ENCODE peak calls at places on chromosomes 12 and 14, in eight cellular contexts. C is heart left ventricle; Q is colonic mucosa; S is CD8-positive, alpha-beta memory T cell; G is right lobe of liver; U is adipocyte; P is neuronal stem cell; D is tibial artery. W is an unnamed sample.

GRCh38 chr14:86838363-86838762 is 1154.6 kb downstream of the GALC start:
- DNase-seq in Q (no peak), C (no peak), D (no peak), G (no peak), P (no peak), U (no peak), S (no peak), W (no peak)

GRCh38 chr12:56317675-56318074 is 1.9 kb upstream of the CNPY2 start:
- DNase-seq in S (no peak), C (no peak), G (no peak), Q (no peak), P (no peak), D (no peak), U (no peak), W (no peak)

GRCh38 chr14:55448146-55448614 is 7.8 kb upstream of the TBPL2 start:
- DNase-seq in Q (peak; percentile 51), G (no peak), P (no peak), C (no peak), S (no peak), D (no peak), U (peak; percentile 72), W (no peak)

GRCh38 chr14:23438130-23438893 is 2.9 kb upstream of the MYH7 start:
- DNase-seq in G (no peak), U (no peak), P (peak; percentile 48), D (no peak), Q (no peak), S (no peak), C (peak; percentile 82), W (no peak)

GRCh38 chr12:52524898-52525591 is 4.9 kb upstream of the KRT5 start:
- DNase-seq in P (no peak), C (no peak), Q (no peak), S (no peak), D (no peak), U (no peak), G (no peak), W (no peak)

GRCh38 chr14:67436006-67436866 is 24.3 kb upstream of the PLEK2 start:
- DNase-seq in Q (no peak), C (no peak), P (no peak), S (no peak), G (no peak), U (no peak), D (no peak), W (no peak)

GRCh38 chr14:73311710-73312035 is 74.4 kb downstream of the PAPLN start:
- DNase-seq in C (no peak), P (no peak), Q (no peak), S (no peak), D (no peak), U (no peak), G (no peak), W (no peak)

GRCh38 chr14:94880140-94880539 is 110.2 kb upstream of the GSC start:
- DNase-seq in S (no peak), Q (no peak), D (no peak), P (no peak), G (peak; percentile 5), C (no peak), U (no peak), W (no peak)

GRCh38 chr12:57211791-57212700 is 4.5 kb upstream of the NXPH4 start:
- DNase-seq in P (no peak), C (no peak), D (no peak), G (no peak), U (no peak), S (no peak), Q (no peak), W (no peak)

GRCh38 chr14:93010118-93010475 is 87.1 kb downstream of the CHGA start:
- DNase-seq in P (no peak), Q (no peak), D (no peak), G (no peak), S (no peak), C (no peak), U (no peak), W (no peak)

GRCh38 chr12:94488449-94488848 is 28.8 kb upstream of the CEP83 start:
- DNase-seq in Q (no peak), C (no peak), D (no peak), P (no peak), S (no peak), G (no peak), U (peak; percentile 1), W (no peak)

GRCh38 chr12:31973818-31974217 is 14.6 kb downstream of the RESF1 start:
- DNase-seq in P (no peak), U (no peak), G (no peak), S (no peak), C (no peak), Q (no peak), D (no peak), W (no peak)

GRCh38 chr12:109147954-109148353 is 31.6 kb downstream of the ACACB start:
- DNase-seq in P (no peak), Q (peak; percentile 50), G (no peak), S (no peak), D (peak; percentile 77), C (no peak), U (peak; percentile 92), W (no peak)

GRCh38 chr12:105485926-105486325 is 155.4 kb downstream of the C12orf75 start:
- DNase-seq in P (no peak), S (no peak), Q (no peak), D (no peak), C (no peak), U (no peak), G (no peak), W (no peak)

GRCh38 chr12:96774501-96775256 is 132.4 kb upstream of the NEDD1 start:
- DNase-seq in U (peak; percentile 36), Q (no peak), S (no peak), G (no peak), D (no peak), C (no peak), P (no peak), W (no peak)

GRCh38 chr12:64714551-64714968 is 44.6 kb downstream of the GNS start:
- DNase-seq in D (no peak), S (no peak), Q (no peak), C (no peak), U (no peak), G (no peak), P (no peak), W (no peak)

GRCh38 chr12:119673634-119674033 is 5.7 kb downstream of the PRKAB1 start:
- DNase-seq in Q (peak; percentile 53), D (no peak), U (no peak), S (no peak), C (peak; percentile 50), G (no peak), P (no peak), W (no peak)

GRCh38 chr12:2739832-2740641 is 54.7 kb upstream of the FKBP4 start:
- DNase-seq in C (no peak), D (no peak), U (peak; percentile 69), P (peak; percentile 20), G (no peak), Q (peak; percentile 32), S (no peak), W (no peak)

GRCh38 chr12:103800252-103800771 is 40.7 kb downstream of the NT5DC3 start:
- DNase-seq in C (peak; percentile 34), U (no peak), P (no peak), Q (peak; percentile 60), D (peak; percentile 73), G (peak; percentile 61), S (no peak), W (peak; percentile 48)

DNA sequence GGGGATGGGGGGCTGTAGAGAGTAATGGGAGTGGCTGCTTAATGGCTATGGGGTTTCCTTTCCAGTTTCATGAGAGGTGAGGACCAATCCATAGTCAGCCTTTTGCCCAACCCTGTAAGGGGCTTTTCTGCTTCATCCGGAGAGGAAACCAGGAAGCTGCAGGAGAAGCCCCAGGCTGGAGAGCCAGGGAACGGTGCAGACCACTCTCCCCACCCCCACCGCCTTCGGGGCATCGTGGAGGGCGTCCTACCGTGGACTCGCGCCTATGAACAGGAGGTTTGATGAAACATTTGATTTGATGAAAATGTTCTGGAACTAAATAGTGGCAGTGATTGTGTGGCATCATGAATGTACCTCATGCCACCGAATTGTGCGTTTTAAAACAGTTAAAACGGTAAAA is 204.3 kb upstream of the DIO3 start:
- DNase-seq in D (no peak), P (no peak), Q (no peak), C (no peak), G (no peak), U (no peak), S (no peak), W (no peak)
- H3K4me3 ChIP-seq in D (no peak overlapping the region), P (no peak overlapping the region), Q (no peak overlapping the region), C (no peak overlapping the region), G (no peak overlapping the region), U (no peak overlapping the region), S (no peak overlapping the region), W (no peak overlapping the region)

DNA sequence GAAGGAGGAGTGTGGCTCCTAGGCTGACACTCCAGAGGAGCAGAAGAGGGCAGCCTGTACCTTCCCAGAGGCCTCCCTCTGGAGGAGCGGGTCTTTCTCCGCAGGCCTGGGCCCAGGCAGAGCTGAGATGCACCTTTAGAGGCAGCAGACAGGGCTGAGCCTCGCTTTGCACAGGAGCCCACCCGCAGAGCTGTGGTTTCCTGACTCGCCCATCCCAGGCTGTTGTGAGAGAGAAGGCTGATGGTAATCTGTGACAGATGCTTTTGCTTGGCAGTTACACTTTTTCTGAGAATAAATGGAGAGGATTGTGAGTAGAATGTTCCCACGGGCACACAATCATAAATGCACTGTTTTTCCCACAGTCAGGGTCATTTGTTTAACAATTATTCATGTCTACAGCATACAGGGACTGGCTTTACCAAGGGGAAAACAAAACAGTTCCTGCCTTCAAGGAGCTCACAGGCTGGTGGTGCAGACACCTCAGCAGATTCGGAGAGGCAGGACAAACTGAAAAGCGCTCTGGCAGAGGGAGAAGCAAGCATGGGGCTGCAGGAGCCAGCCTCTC is 13.9 kb downstream of the EVL start:
- DNase-seq in S (peak; percentile 92), P (no peak), Q (peak; percentile 34), G (no peak), U (peak; percentile 52), C (no peak), D (no peak), W (no peak)
- H3K4me1 ChIP-seq in S (peaks cover 96% of the 10 kb centered on the region), P (peaks cover 2% of the 10 kb centered on the region), Q (no peaks in the 10 kb centered on the region), G (no peaks in the 10 kb centered on the region), U (peaks cover 27% of the 10 kb centered on the region), C (peaks cover 4% of the 10 kb centered on the region), D (peaks cover 24% of the 10 kb centered on the region), W (peaks cover 59% of the 10 kb centered on the region)

DNA sequence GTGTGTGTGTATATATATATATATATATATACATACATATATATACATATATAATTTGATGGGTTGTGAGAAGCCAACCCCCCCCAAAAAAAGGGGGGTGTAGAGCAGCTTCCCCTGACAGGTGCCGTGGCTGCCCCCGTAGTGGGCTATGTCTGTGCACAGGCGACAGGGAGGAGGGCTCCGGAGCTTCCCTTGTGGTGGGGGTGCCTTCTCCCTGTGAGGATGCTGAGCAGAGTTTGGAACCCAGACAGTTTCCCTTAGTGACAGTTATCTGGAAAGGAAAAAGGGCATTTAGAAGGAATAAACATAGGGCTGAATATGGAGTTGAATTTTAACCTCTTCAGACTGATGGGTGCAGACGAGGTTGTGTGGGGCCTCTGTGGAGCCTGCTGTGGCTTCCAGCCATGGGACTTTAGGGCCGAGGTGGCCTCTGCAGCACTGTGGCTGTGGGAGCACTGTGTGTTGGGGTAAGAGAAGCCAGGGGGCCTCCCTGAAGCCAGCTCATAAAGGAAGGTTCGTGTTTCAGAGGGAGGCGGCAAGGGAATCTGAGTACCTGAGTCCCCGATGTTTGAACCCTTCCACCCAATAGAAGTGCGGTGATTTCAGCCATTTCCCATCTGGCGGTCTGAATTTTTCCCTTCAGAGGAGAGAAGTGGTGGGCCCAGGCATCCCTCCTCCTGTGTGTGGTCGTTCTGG is 19.8 kb downstream of the XRCC3 start:
- DNase-seq in U (no peak), S (no peak), Q (no peak), P (no peak), C (no peak), D (no peak), G (no peak), W (peak; percentile 26)
- H3K4me3 ChIP-seq in U (no peak overlapping the region), S (no peak overlapping the region), Q (no peak overlapping the region), P (no peak overlapping the region), C (no peak overlapping the region), D (no peak overlapping the region), G (no peak overlapping the region), W (no peak overlapping the region)

GRCh38 chr12:62254967-62255366 is 5.2 kb upstream of the USP15 start:
- DNase-seq in G (no peak), P (no peak), S (no peak), C (no peak), Q (no peak), U (no peak), D (no peak), W (no peak)
- H3K4me1 ChIP-seq in G (no peaks in the 10 kb centered on the region), P (peaks cover 3% of the 10 kb centered on the region), S (peaks cover 51% of the 10 kb centered on the region), C (peaks cover 4% of the 10 kb centered on the region), Q (no peaks in the 10 kb centered on the region), U (peaks cover 55% of the 10 kb centered on the region), D (peaks cover 22% of the 10 kb centered on the region), W (peaks cover 33% of the 10 kb centered on the region)

W was measured in lower lobe of right lung.